ENCODE peak calls at places on chromosomes 11 and 22, in seven cellular contexts. One of them, this sample, is unnamed.

GRCh38 chr11:123765601-123766000 is 11.3 kb upstream of the OR6X1 start:
- DNase-seq in WTC11: no peak
- DNase-seq in nephron progenitor cell: no peak
- DNase-seq in RWPE1: no peak
- DNase-seq in foreskin fibroblast: no peak
- DNase-seq in endothelial cell: no peak
- DNase-seq in neural crest cell: no peak
- DNase-seq in this sample: no peak

GRCh38 chr11:101721270-101721669 is 137.5 kb upstream of the TRPC6 start:
- DNase-seq in RWPE1: peak
- DNase-seq in foreskin fibroblast: peak
- DNase-seq in endothelial cell: no peak
- DNase-seq in neural crest cell: no peak
- DNase-seq in nephron progenitor cell: no peak
- DNase-seq in WTC11: no peak
- DNase-seq in this sample: no peak

GRCh38 chr11:130178441-130178971 is 18.9 kb downstream of the ST14 start:
- DNase-seq in neural crest cell: no peak
- DNase-seq in endothelial cell: no peak
- DNase-seq in foreskin fibroblast: no peak
- DNase-seq in WTC11: no peak
- DNase-seq in nephron progenitor cell: no peak
- DNase-seq in RWPE1: no peak
- DNase-seq in this sample: no peak

GRCh38 chr11:12278766-12279671 is 98.4 kb upstream of the PARVA start:
- DNase-seq in nephron progenitor cell: no peak
- DNase-seq in RWPE1: no peak
- DNase-seq in endothelial cell: no peak
- DNase-seq in foreskin fibroblast: no peak
- DNase-seq in WTC11: no peak
- DNase-seq in neural crest cell: no peak
- DNase-seq in this sample: no peak

GRCh38 chr22:46041642-46042041 is 64.7 kb upstream of the WNT7B start:
- DNase-seq in endothelial cell: no peak
- DNase-seq in neural crest cell: no peak
- DNase-seq in WTC11: peak
- DNase-seq in nephron progenitor cell: no peak
- DNase-seq in RWPE1: no peak
- DNase-seq in foreskin fibroblast: no peak
- DNase-seq in this sample: peak

GRCh38 chr11:117535201-117535869 is 207.7 kb downstream of the CEP164 start:
- DNase-seq in foreskin fibroblast: no peak
- DNase-seq in WTC11: no peak
- DNase-seq in nephron progenitor cell: no peak
- DNase-seq in RWPE1: no peak
- DNase-seq in neural crest cell: no peak
- DNase-seq in endothelial cell: no peak
- DNase-seq in this sample: peak

GRCh38 chr11:12556155-12556554 is 118.1 kb upstream of the TEAD1 start:
- DNase-seq in nephron progenitor cell: no peak
- DNase-seq in endothelial cell: no peak
- DNase-seq in WTC11: no peak
- DNase-seq in RWPE1: no peak
- DNase-seq in foreskin fibroblast: peak
- DNase-seq in neural crest cell: no peak
- DNase-seq in this sample: no peak

GRCh38 chr11:117970400-117971024 is 15.7 kb upstream of the IL10RA start:
- DNase-seq in endothelial cell: no peak
- DNase-seq in RWPE1: no peak
- DNase-seq in foreskin fibroblast: no peak
- DNase-seq in nephron progenitor cell: no peak
- DNase-seq in WTC11: no peak
- DNase-seq in neural crest cell: no peak
- DNase-seq in this sample: no peak

GRCh38 chr22:24355574-24355973 is 71.8 kb upstream of the ADORA2A start:
- DNase-seq in WTC11: no peak
- DNase-seq in RWPE1: peak
- DNase-seq in nephron progenitor cell: no peak
- DNase-seq in foreskin fibroblast: no peak
- DNase-seq in neural crest cell: no peak
- DNase-seq in endothelial cell: no peak
- DNase-seq in this sample: no peak

GRCh38 chr11:93051181-93051580 is 81.7 kb downstream of the MTNR1B start:
- DNase-seq in nephron progenitor cell: no peak
- DNase-seq in foreskin fibroblast: peak
- DNase-seq in WTC11: no peak
- DNase-seq in RWPE1: no peak
- DNase-seq in neural crest cell: no peak
- DNase-seq in endothelial cell: no peak
- DNase-seq in this sample: no peak

GRCh38 chr11:69499216-69499945 is 17.9 kb downstream of the LINC01488 start:
- DNase-seq in foreskin fibroblast: peak
- DNase-seq in neural crest cell: no peak
- DNase-seq in RWPE1: no peak
- DNase-seq in nephron progenitor cell: no peak
- DNase-seq in WTC11: no peak
- DNase-seq in endothelial cell: no peak
- DNase-seq in this sample: no peak

GRCh38 chr11:107263865-107264563 is 193.6 kb downstream of the CWF19L2 start:
- DNase-seq in WTC11: no peak
- DNase-seq in RWPE1: no peak
- DNase-seq in nephron progenitor cell: no peak
- DNase-seq in endothelial cell: no peak
- DNase-seq in neural crest cell: no peak
- DNase-seq in foreskin fibroblast: no peak
- DNase-seq in this sample: no peak

GRCh38 chr11:117457835-117458234 is 130.2 kb downstream of the CEP164 start:
- DNase-seq in RWPE1: no peak
- DNase-seq in endothelial cell: no peak
- DNase-seq in foreskin fibroblast: no peak
- DNase-seq in nephron progenitor cell: no peak
- DNase-seq in neural crest cell: no peak
- DNase-seq in WTC11: no peak
- DNase-seq in this sample: no peak

GRCh38 chr11:59112494-59112893 is 5.5 kb downstream of the FAM111B start:
- DNase-seq in nephron progenitor cell: no peak
- DNase-seq in neural crest cell: no peak
- DNase-seq in RWPE1: no peak
- DNase-seq in foreskin fibroblast: no peak
- DNase-seq in endothelial cell: no peak
- DNase-seq in WTC11: no peak
- DNase-seq in this sample: no peak

GRCh38 chr11:113251281-113251680 is 63.1 kb upstream of the TTC12 start:
- DNase-seq in WTC11: no peak
- DNase-seq in neural crest cell: no peak
- DNase-seq in nephron progenitor cell: no peak
- DNase-seq in RWPE1: no peak
- DNase-seq in foreskin fibroblast: no peak
- DNase-seq in endothelial cell: no peak
- DNase-seq in this sample: no peak

GRCh38 chr22:24435861-24436351 is 8.5 kb downstream of the ADORA2A start:
- DNase-seq in neural crest cell: no peak
- DNase-seq in WTC11: no peak
- DNase-seq in nephron progenitor cell: no peak
- DNase-seq in endothelial cell: no peak
- DNase-seq in foreskin fibroblast: peak
- DNase-seq in RWPE1: no peak
- DNase-seq in this sample: no peak

GRCh38 chr22:20319041-20319744 is 667 bp downstream of the DGCR6L start:
- DNase-seq in foreskin fibroblast: peak
- DNase-seq in RWPE1: no peak
- DNase-seq in endothelial cell: peak
- DNase-seq in WTC11: peak
- DNase-seq in neural crest cell: peak
- DNase-seq in nephron progenitor cell: peak
- DNase-seq in this sample: no peak

GRCh38 chr11:95483339-95483738 is 252.3 kb upstream of the SESN3 start:
- DNase-seq in nephron progenitor cell: no peak
- DNase-seq in WTC11: no peak
- DNase-seq in foreskin fibroblast: no peak
- DNase-seq in neural crest cell: no peak
- DNase-seq in RWPE1: no peak
- DNase-seq in endothelial cell: no peak
- DNase-seq in this sample: no peak

GRCh38 chr22:30829901-30830550 is 135.4 kb downstream of the OSBP2 start:
- DNase-seq in nephron progenitor cell: no peak
- DNase-seq in endothelial cell: no peak
- DNase-seq in foreskin fibroblast: peak
- DNase-seq in WTC11: no peak
- DNase-seq in neural crest cell: no peak
- DNase-seq in RWPE1: peak
- DNase-seq in this sample: no peak

GRCh38 chr11:120331301-120331966 is 4.8 kb upstream of the ARHGEF12 start:
- DNase-seq in RWPE1: peak
- DNase-seq in neural crest cell: no peak
- DNase-seq in WTC11: no peak
- DNase-seq in foreskin fibroblast: peak
- DNase-seq in nephron progenitor cell: no peak
- DNase-seq in endothelial cell: no peak
- DNase-seq in this sample: no peak

GRCh38 chr11:61698173-61698965 is 18.2 kb downstream of the DAGLA start:
- DNase-seq in WTC11: no peak
- DNase-seq in nephron progenitor cell: no peak
- DNase-seq in neural crest cell: no peak
- DNase-seq in endothelial cell: no peak
- DNase-seq in foreskin fibroblast: peak
- DNase-seq in RWPE1: no peak
- DNase-seq in this sample: no peak

GRCh38 chr11:112381578-112381977 is 120.9 kb upstream of the PLET1 start:
- DNase-seq in neural crest cell: no peak
- DNase-seq in nephron progenitor cell: no peak
- DNase-seq in foreskin fibroblast: no peak
- DNase-seq in endothelial cell: no peak
- DNase-seq in WTC11: no peak
- DNase-seq in RWPE1: no peak
- DNase-seq in this sample: no peak

GRCh38 chr11:34250732-34251639 is 106.8 kb downstream of the ABTB2 start:
- DNase-seq in neural crest cell: peak
- DNase-seq in WTC11: peak
- DNase-seq in nephron progenitor cell: peak
- DNase-seq in endothelial cell: no peak
- DNase-seq in foreskin fibroblast: peak
- DNase-seq in RWPE1: peak
- DNase-seq in this sample: no peak

GRCh38 chr22:37607010-37607911 is 1.4 kb upstream of the GGA1 start:
- DNase-seq in neural crest cell: peak
- DNase-seq in endothelial cell: peak
- DNase-seq in RWPE1: peak
- DNase-seq in foreskin fibroblast: peak
- DNase-seq in WTC11: peak
- DNase-seq in nephron progenitor cell: peak
- DNase-seq in this sample: peak
- TF ChIP-seq CTCF in neural crest cell: peak
- TF ChIP-seq CTCF in endothelial cell: peak
- TF ChIP-seq CTCF in RWPE1: peak
- TF ChIP-seq CTCF in foreskin fibroblast: peak
- TF ChIP-seq CTCF in WTC11: peak
- TF ChIP-seq CTCF in nephron progenitor cell: peak
- TF ChIP-seq CTCF in this sample: no peak

DNA sequence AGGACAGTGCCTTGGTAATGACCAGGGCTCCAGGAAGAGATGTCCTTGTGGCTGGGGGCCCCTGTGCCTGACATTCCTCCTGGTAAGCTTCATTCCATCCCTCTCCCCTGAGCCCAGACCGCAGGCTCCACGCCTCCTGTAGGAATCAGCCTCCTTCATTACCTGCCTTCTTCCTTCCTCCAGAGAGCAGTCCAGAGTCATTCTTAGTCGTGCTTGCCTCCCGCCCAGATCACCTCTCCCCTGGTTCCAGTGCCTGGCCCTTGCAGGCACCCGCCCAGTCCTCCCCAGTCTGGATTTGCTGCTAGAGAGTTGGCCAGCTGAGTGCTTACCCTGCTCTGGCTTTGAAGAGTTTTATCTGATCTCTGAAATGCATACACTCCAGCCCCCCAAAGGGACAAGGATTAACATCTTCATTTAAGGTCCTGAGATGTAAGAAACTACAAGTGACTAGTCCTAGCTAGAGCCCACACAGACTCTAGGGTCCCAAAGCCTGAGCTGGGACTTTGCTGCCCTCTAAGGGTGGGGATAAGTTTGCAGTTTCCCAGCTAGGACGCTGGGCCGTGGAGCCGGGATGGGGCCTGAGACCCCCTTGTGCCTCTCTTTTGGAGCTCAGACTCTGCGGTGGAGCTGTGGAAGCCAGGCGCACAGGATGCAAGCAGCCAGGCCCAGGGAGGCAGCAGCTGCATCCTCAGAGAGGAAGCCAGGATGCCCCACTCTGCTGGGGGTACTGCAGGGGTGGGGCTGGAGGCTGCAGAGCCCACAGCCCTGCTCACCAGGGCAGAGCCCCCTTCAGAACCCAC is 1.6 kb downstream of the NR1H3 start:
- DNase-seq in endothelial cell: peak
- DNase-seq in foreskin fibroblast: peak
- DNase-seq in WTC11: peak
- DNase-seq in nephron progenitor cell: peak
- DNase-seq in neural crest cell: peak
- DNase-seq in RWPE1: no peak
- DNase-seq in this sample: no peak
- TF ChIP-seq CTCF in endothelial cell: peak
- TF ChIP-seq CTCF in foreskin fibroblast: peak
- TF ChIP-seq CTCF in WTC11: peak
- TF ChIP-seq CTCF in nephron progenitor cell: peak
- TF ChIP-seq CTCF in neural crest cell: peak
- TF ChIP-seq CTCF in RWPE1: peak
- TF ChIP-seq CTCF in this sample: no peak

DNA sequence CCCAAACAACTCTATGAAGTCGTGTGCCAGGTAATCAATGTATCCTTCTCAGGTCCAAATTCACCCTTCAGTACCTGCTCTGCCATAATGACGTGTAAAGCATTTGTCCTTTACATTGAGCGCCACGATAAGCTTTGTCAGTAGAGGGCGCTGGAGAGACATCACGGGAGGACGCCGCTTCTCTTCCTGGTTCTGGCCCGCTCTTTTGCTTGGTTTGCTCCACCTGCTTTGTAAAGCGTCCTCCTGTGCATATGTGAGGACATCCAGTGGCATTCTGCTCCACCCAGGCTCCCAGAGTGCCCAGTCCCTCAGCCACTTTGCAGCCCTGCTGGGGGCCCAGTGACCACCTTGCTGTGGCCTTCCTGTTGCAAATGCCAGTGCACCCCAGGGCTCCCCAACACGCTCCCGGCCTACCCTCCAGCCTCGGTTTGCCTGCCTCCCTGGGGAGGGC is 61.1 kb downstream of the WT1 start:
- DNase-seq in nephron progenitor cell: peak
- DNase-seq in RWPE1: no peak
- DNase-seq in endothelial cell: peak
- DNase-seq in neural crest cell: peak
- DNase-seq in WTC11: peak
- DNase-seq in foreskin fibroblast: no peak
- DNase-seq in this sample: no peak
- TF ChIP-seq CTCF in nephron progenitor cell: peak
- TF ChIP-seq CTCF in RWPE1: peak
- TF ChIP-seq CTCF in endothelial cell: peak
- TF ChIP-seq CTCF in neural crest cell: peak
- TF ChIP-seq CTCF in WTC11: peak
- TF ChIP-seq CTCF in foreskin fibroblast: peak
- TF ChIP-seq CTCF in this sample: no peak

DNA sequence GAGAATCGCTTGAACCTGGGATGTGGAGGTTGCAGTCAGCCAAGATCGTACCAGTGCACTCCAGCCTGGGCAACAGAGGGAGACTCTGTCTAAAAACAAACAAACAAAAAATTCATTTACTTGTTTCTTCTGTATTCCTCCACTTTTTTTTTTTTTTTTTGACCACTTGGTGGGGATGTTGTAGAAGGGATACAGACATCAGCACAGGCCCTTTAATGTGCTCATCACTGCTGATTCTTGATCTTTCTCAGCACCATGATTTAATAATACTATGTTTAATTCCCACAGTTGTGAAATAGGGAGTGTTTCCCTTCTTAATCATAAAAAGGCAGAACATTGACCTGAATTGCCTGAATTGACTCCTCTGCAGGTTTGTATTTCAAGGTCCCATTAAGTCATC is 4.5 kb downstream of the TTC9C start:
- DNase-seq in endothelial cell: no peak
- DNase-seq in foreskin fibroblast: peak
- DNase-seq in nephron progenitor cell: no peak
- DNase-seq in RWPE1: no peak
- DNase-seq in neural crest cell: no peak
- DNase-seq in WTC11: no peak
- DNase-seq in this sample: no peak
- TF ChIP-seq CTCF in endothelial cell: no peak
- TF ChIP-seq CTCF in foreskin fibroblast: peak
- TF ChIP-seq CTCF in nephron progenitor cell: no peak
- TF ChIP-seq CTCF in RWPE1: peak
- TF ChIP-seq CTCF in neural crest cell: peak
- TF ChIP-seq CTCF in WTC11: no peak
- TF ChIP-seq CTCF in this sample: no peak